ENCODE peak calls at places on chromosomes 12 and 14, in seven cellular contexts. C is SJCRH30, K is lower lobe of right lung, H is hepatocyte, B is foreskin keratinocyte, E is gastrocnemius medialis, X is IMR-90. T is an unnamed sample. For H3K4me1, the result is how much of the 10 kb centered on the place peaks cover.

GRCh38 chr12:558595-558994 is 98.9 kb downstream of the B4GALNT3 start:
- DNase-seq in H (no peak), B (no peak), C (no peak), K (no peak), E (no peak), X (no peak), T (no peak)

GRCh38 chr12:31728917-31729640 is at the start of gene AMN1:
- DNase-seq in H (peak), X (peak), C (peak), E (peak), K (peak), B (peak), T (peak)

GRCh38 chr12:113271853-113272561 is 50.7 kb downstream of the TPCN1 start:
- DNase-seq in B (peak), X (peak), K (peak), C (peak), E (peak), H (peak), T (peak)

GRCh38 chr14:88682495-88683114 is 110.1 kb downstream of the EML5 start:
- DNase-seq in C (no peak), X (no peak), K (no peak), E (no peak), B (no peak), H (peak), T (no peak)

GRCh38 chr14:67583711-67584644 is 16.1 kb downstream of the PIGH start:
- DNase-seq in C (peak), X (peak), K (no peak), B (no peak), H (peak), E (no peak), T (peak)

GRCh38 chr14:72665259-72665658 is 228.6 kb downstream of the DPF3 start:
- DNase-seq in B (peak), K (no peak), E (no peak), X (peak), H (peak), C (no peak), T (no peak)

GRCh38 chr14:25034803-25035681 is 14.9 kb downstream of the STXBP6 start:
- DNase-seq in H (peak), C (peak), K (no peak), B (no peak), E (no peak), X (no peak), T (no peak)

GRCh38 chr12:2739832-2740641 is 54.7 kb upstream of the FKBP4 start:
- DNase-seq in C (peak), B (no peak), K (no peak), H (peak), X (peak), E (no peak), T (no peak)

GRCh38 chr14:62667515-62667914 is 377.7 kb downstream of the KCNH5 start:
- DNase-seq in K (no peak), E (no peak), X (peak), C (no peak), H (no peak), B (no peak), T (no peak)

GRCh38 chr12:46124848-46125619 is 134.7 kb upstream of the SCAF11 start:
- DNase-seq in H (peak), K (no peak), B (peak), X (peak), C (peak), E (no peak), T (no peak)

GRCh38 chr14:102986810-102987579 is 64.5 kb downstream of the AMN start:
- DNase-seq in X (peak), E (no peak), C (no peak), K (no peak), B (peak), H (no peak), T (no peak)

DNA sequence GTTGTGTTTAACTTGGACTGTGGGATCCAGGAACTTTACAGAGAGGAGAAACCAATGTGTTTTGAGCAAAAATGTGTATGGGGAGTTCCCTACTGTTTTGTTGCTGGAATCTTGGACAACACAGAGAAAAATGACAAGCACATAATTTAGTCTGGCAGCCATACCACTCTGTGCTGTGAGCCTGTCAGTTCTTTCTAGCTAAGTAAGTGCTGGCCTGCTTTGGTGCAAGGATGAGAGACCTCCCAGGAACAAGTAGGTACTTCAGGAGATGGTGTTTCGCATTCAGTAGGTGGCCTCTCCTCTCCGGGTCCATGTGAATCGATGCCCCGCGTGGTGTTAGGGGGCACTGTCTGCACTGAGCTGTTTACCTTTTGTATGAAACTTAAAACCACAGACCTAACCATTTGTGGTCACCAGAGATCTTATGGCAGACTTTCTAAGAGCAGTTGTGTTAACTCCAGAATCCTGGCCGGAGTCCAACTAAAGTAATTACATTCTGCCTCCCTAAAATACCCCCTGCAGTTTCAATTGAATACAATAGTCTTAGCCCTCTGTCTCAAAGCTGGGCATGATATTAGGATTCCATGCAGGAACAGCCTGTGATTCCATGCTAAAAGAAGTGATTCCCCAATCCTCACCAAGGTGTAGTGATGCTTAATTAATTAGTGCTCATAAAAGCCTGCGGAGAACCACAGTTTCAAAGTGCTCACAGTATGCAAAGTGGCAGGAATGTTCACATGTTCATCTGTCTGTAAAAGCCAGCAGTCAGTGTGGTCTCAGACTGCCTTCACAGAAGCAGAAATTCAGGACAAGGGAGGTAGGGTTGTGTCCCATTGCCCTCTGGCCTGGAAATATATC is 64.2 kb downstream of the LLPH start:
- DNase-seq in E (no peak), H (no peak), C (peak), K (no peak), X (peak), B (no peak), T (no peak)
- H3K4me1 ChIP-seq in E (under half), H (under half), C (under half), K (under half), X (under half), B (under half), T (under half)

DNA sequence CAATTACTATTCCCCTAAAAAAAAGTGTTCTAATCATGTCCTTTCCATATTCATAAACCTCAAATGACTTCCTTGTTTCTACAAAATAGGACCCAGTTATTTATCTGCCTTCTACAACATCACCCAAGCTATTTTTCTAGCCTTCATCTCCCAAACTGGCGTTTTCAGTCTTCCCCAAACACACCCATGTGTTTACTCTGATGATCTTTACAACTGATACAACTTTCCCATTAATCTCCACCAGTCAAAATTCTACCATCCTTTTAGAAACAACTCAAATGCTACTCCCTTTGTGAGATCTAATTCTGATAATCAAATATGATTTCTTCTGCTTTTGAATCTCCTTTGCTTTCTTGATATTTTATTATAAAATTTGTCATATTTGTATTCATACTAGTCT is 114.5 kb downstream of the DUSP6 start:
- DNase-seq in E (no peak), X (no peak), K (no peak), H (no peak), B (no peak), C (no peak), T (no peak)
- H3K27ac ChIP-seq in E (peak), X (no peak), K (no peak), H (no peak), B (no peak), C (no peak), T (no peak)

GRCh38 chr14:69139743-69140142 is 13.2 kb downstream of the DCAF5 start:
- DNase-seq in B (no peak), C (no peak), X (no peak), K (no peak), H (no peak), E (no peak), T (no peak)

GRCh38 chr14:69138189-69138535 is 14.8 kb downstream of the DCAF5 start:
- DNase-seq in B (no peak), K (no peak), H (peak), X (peak), C (no peak), E (no peak), T (no peak)

GRCh38 chr14:69137456-69138188 is 15.3 kb downstream of the DCAF5 start:
- DNase-seq in E (no peak), H (no peak), C (no peak), B (no peak), X (peak), K (no peak), T (no peak)

DNA sequence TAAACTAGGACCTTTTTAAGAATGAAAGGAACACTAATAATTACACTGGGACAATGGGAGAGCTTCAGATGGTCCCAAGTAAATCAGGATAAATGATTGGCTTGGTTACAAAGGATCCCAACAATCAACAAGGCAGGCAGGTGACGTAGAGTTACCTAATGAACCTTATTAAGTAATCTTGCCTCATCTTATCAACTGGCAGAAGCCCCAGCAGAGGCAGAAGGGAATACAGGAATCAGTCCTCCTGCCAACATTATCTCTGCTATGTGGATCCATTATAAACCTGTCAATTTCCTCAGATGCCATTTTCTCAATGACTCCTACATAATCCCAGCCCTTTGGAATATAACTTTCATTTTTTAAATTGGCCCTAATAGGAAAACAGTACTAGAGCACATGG is 11.4 kb downstream of the DCAF5 start:
- DNase-seq in C (no peak), B (no peak), K (no peak), X (no peak), H (no peak), E (no peak), T (no peak)
- H3K4me1 ChIP-seq in C (under half), B (under half), K (under half), X (under half), H (under half), E (half or more), T (under half)

GRCh38 chr14:49464885-49465284 is 121.3 kb downstream of the RPS29 start:
- DNase-seq in B (no peak), X (no peak), H (no peak), K (no peak), C (peak), E (no peak), T (no peak)

GRCh38 chr14:49456589-49456988 is 129.6 kb downstream of the RPS29 start:
- DNase-seq in C (no peak), E (no peak), B (no peak), X (no peak), H (no peak), K (no peak), T (no peak)

GRCh38 chr14:49461529-49462401 is 124.4 kb downstream of the RPS29 start:
- DNase-seq in B (peak), X (peak), E (no peak), K (no peak), C (peak), H (peak), T (peak)

GRCh38 chr14:49463146-49463545 is 123.0 kb downstream of the RPS29 start:
- DNase-seq in E (no peak), H (no peak), C (no peak), X (no peak), B (no peak), K (no peak), T (no peak)

GRCh38 chr14:49460647-49461046 is 125.5 kb downstream of the RPS29 start:
- DNase-seq in X (no peak), B (no peak), E (no peak), K (no peak), C (no peak), H (no peak), T (no peak)
- H3K27ac ChIP-seq in X (no peak), B (no peak), E (no peak), K (no peak), C (no peak), H (no peak), T (no peak)

DNA sequence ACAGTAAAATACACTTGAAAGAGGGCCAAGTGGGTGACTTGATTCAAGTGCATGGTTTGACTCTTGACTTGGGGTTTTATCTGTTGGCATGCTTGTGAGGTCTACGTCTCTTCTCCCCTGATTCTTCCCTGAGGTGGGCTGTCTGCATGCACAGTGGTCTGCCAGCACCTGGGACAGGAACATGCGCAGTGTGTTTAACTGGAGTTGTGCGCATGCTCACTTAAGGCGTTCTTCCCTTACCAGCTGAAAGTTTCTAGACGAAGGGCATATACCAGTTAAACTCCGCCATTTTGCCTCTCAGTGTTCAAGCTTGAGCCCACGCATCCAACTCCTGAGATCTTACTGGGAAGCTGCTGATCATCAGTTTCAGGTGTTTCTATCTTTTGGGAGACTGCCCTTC is 38.5 kb downstream of the GLRX5 start:
- DNase-seq in H (no peak), X (no peak), B (no peak), K (no peak), E (no peak), C (no peak), T (no peak)
- H3K4me1 ChIP-seq in H (under half), X (under half), B (under half), K (under half), E (under half), C (under half), T (under half)

GRCh38 chr12:76863005-76863670 is 15.7 kb downstream of the CSRP2 start:
- DNase-seq in X (peak), H (no peak), B (no peak), K (no peak), E (no peak), C (peak), T (no peak)
- H3K27ac ChIP-seq in X (peak), H (peak), B (no peak), K (no peak), E (no peak), C (peak), T (no peak)

DNA sequence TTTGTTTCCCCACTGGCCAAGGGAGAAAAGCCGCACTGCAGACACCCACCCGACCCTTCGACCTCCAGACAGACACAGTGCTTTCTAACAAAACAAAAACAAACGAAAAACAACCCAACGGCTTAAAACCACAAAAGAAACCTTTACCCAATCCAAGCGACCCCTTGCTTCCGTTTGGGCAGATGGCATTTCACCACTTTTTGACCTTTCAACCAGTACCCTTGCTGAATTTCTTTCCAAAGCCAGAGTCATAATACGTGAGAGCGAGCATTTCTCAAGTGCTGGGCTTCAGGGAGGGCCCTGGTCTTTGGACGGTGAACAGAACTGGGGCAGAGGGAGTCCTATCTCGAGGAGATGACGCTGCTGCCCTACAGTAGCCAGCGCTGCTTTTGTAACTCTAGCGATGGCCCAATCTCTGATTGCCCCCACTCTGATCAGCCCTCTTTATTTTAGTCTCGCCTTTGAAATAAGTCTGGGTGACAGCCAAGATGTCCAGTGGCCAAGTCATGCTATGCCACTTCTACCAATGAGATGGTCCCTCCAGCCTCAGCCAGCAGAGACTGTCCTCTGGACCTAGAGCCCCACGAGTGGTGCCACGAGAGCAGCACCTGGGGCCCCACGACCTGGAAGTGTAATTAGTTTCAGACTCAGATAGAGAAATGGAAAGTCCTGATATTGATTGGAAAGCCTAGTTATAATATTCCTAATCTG is 21.9 kb upstream of the ADIPOR2 start:
- DNase-seq in E (peak), H (no peak), C (peak), X (no peak), B (no peak), K (peak), T (no peak)
- H3K4me1 ChIP-seq in E (under half), H (under half), C (under half), X (under half), B (under half), K (under half), T (under half)

T was measured in pancreas.